ENCODE peak calls at places on chromosomes 13 and 19, in five cellular contexts. V, R, G, Z and S are unnamed samples.

GRCh38 chr13:21686761-21687391 is 16.0 kb downstream of the FGF9 start:
- DNase-seq in V (no peak), R (peak; percentile 64), G (no peak), Z (no peak), S (no peak)

GRCh38 chr13:43664700-43665191 is 122.0 kb downstream of the ENOX1 start:
- DNase-seq in V (peak; percentile 57), R (peak; percentile 44), G (peak; percentile 51), Z (no peak), S (peak; percentile 1)

GRCh38 chr19:46813570-46814358 is 25.4 kb upstream of the SLC1A5 start:
- DNase-seq in V (no peak), R (no peak), G (peak; percentile 54), Z (no peak), S (peak; percentile 47)

GRCh38 chr19:6161271-6161850 is 25.9 kb downstream of the ACSBG2 start:
- DNase-seq in V (peak; percentile 72), R (peak; percentile 84), G (peak; percentile 74), Z (peak; percentile 14), S (peak; percentile 68)

GRCh38 chr13:91398413-91399188 is at the start of gene GPC5:
- DNase-seq in V (peak; percentile 96), R (peak; percentile 85), G (peak; percentile 83), Z (peak; percentile 60), S (peak; percentile 91)

GRCh38 chr13:102742506-102742905 is 31.1 kb downstream of the TEX30 start:
- DNase-seq in V (no peak), R (no peak), G (no peak), Z (no peak), S (no peak)

GRCh38 chr19:41957838-41958366 is 1.2 kb downstream of the RABAC1 start:
- DNase-seq in V (peak; percentile 94), R (peak; percentile 74), G (peak; percentile 92), Z (peak; percentile 79), S (peak; percentile 96)

GRCh38 chr19:53696951-53697350 is 65.2 kb downstream of the DPRX start:
- DNase-seq in V (peak; percentile 59), R (no peak), G (no peak), Z (no peak), S (no peak)

GRCh38 chr19:48450863-48451262 is 4.5 kb upstream of the KCNJ14 start:
- DNase-seq in V (no peak), R (no peak), G (no peak), Z (no peak), S (peak; percentile 51)

GRCh38 chr19:35554076-35554475 is 8.7 kb downstream of the TMEM147 start:
- DNase-seq in V (no peak), R (no peak), G (no peak), Z (no peak), S (no peak)

GRCh38 chr13:110231348-110232047 is 75.5 kb downstream of the COL4A1 start:
- DNase-seq in V (peak; percentile 13), R (peak; percentile 9), G (no peak), Z (no peak), S (no peak)

GRCh38 chr13:33262069-33262487 is 23.5 kb downstream of the STARD13 start:
- DNase-seq in V (peak; percentile 89), R (no peak), G (peak; percentile 83), Z (no peak), S (no peak)

GRCh38 chr13:76993021-76993420 is 1.1 kb downstream of the CLN5 start:
- DNase-seq in V (no peak), R (no peak), G (no peak), Z (no peak), S (no peak)

GRCh38 chr19:8877854-8878705 is 45.9 kb downstream of the MBD3L1 start:
- DNase-seq in V (peak; percentile 51), R (no peak), G (no peak), Z (no peak), S (no peak)

GRCh38 chr13:30159446-30159839 is 147.9 kb downstream of the KATNAL1 start:
- DNase-seq in V (peak; percentile 55), R (peak; percentile 76), G (peak; percentile 19), Z (no peak), S (no peak)

GRCh38 chr19:670609-671075 is 5.5 kb upstream of the FSTL3 start:
- DNase-seq in V (peak; percentile 82), R (no peak), G (no peak), Z (no peak), S (peak; percentile 91)

GRCh38 chr19:13742756-13743155 is 21.6 kb upstream of the MRI1 start:
- DNase-seq in V (no peak), R (no peak), G (no peak), Z (no peak), S (no peak)

GRCh38 chr19:7004313-7004931 is 16.8 kb downstream of the MBD3L2B start:
- DNase-seq in V (peak; percentile 48), R (peak; percentile 48), G (no peak), Z (no peak), S (peak; percentile 17)

GRCh38 chr13:89205856-89206255 is 1534.7 kb downstream of the SLITRK5 start:
- DNase-seq in V (no peak), R (no peak), G (no peak), Z (no peak), S (no peak)

GRCh38 chr19:17765069-17765618 is 13.9 kb downstream of the FCHO1 start:
- DNase-seq in V (peak; percentile 16), R (no peak), G (peak; percentile 17), Z (peak; percentile 54), S (no peak)

GRCh38 chr19:10946964-10947657 is 13.7 kb upstream of the SMARCA4 start:
- DNase-seq in V (no peak), R (no peak), G (no peak), Z (no peak), S (no peak)